ENCODE peak calls at places on chromosomes 3 and 15, in eight cellular contexts. X, A, E, O, M, P, C and W are unnamed samples.

GRCh38 chr3:182704926-182705325 is 88.4 kb upstream of the ATP11B start:
- DNase-seq in X (no peak), A (no peak), E (no peak), O (no peak), M (no peak), P (no peak), C (no peak), W (no peak)

GRCh38 chr3:102756706-102757105 is 321.9 kb downstream of the ZPLD1 start:
- DNase-seq in X (no peak), A (no peak), E (no peak), O (no peak), M (no peak), P (no peak), C (no peak), W (no peak)

GRCh38 chr3:126746395-126747177 is 42.5 kb downstream of the CHCHD6 start:
- DNase-seq in X (no peak), A (peak), E (no peak), O (peak), M (peak), P (peak), C (peak), W (peak)

GRCh38 chr3:50550079-50550736 is 17.3 kb downstream of the C3orf18 start:
- DNase-seq in X (peak), A (peak), E (peak), O (no peak), M (no peak), P (peak), C (peak), W (peak)

GRCh38 chr3:38564631-38565338 is 68.6 kb downstream of the EXOG start:
- DNase-seq in X (no peak), A (no peak), E (peak), O (no peak), M (no peak), P (no peak), C (no peak), W (no peak)

GRCh38 chr3:40504636-40505430 is 1.0 kb upstream of the ZNF620 start:
- DNase-seq in X (no peak), A (peak), E (no peak), O (peak), M (peak), P (peak), C (no peak), W (peak)

GRCh38 chr3:155656466-155656865 is 88.4 kb downstream of the PLCH1 start:
- DNase-seq in X (no peak), A (no peak), E (no peak), O (no peak), M (no peak), P (no peak), C (no peak), W (no peak)

GRCh38 chr3:177468816-177469590 is 271.7 kb upstream of the TBL1XR1 start:
- DNase-seq in X (no peak), A (no peak), E (no peak), O (no peak), M (no peak), P (peak), C (no peak), W (peak)

GRCh38 chr3:39226106-39226741 is 33.8 kb upstream of the XIRP1 start:
- DNase-seq in X (no peak), A (no peak), E (no peak), O (no peak), M (no peak), P (no peak), C (no peak), W (no peak)

GRCh38 chr15:92914768-92915221 is 14.7 kb downstream of the CHD2 start:
- DNase-seq in X (no peak), A (no peak), E (no peak), O (no peak), M (no peak), P (no peak), C (no peak), W (no peak)

GRCh38 chr3:117600666-117601065 is 891.1 kb downstream of the TUSC7 start:
- DNase-seq in X (no peak), A (no peak), E (no peak), O (no peak), M (no peak), P (no peak), C (no peak), W (no peak)

GRCh38 chr15:44328135-44328534 is 39.6 kb downstream of the GOLM2 start:
- DNase-seq in X (no peak), A (no peak), E (no peak), O (no peak), M (no peak), P (no peak), C (no peak), W (no peak)

GRCh38 chr15:38084289-38084688 is 149.8 kb downstream of the TMCO5A start:
- DNase-seq in X (no peak), A (no peak), E (no peak), O (no peak), M (peak), P (peak), C (no peak), W (no peak)

GRCh38 chr3:62727981-62728380 is 147.2 kb downstream of the CADPS start:
- DNase-seq in X (no peak), A (no peak), E (no peak), O (no peak), M (no peak), P (no peak), C (no peak), W (no peak)

GRCh38 chr3:55690746-55691540 is 203.8 kb upstream of the WNT5A start:
- DNase-seq in X (no peak), A (no peak), E (no peak), O (no peak), M (no peak), P (no peak), C (no peak), W (no peak)

GRCh38 chr15:101727186-101727585 is 2.9 kb upstream of the TARS3 start:
- DNase-seq in X (no peak), A (no peak), E (no peak), O (no peak), M (no peak), P (no peak), C (no peak), W (no peak)

GRCh38 chr15:101723161-101723873 is 956 bp downstream of the TARS3 start:
- DNase-seq in X (no peak), A (no peak), E (no peak), O (no peak), M (peak), P (peak), C (no peak), W (peak)

GRCh38 chr15:101723874-101724674 is at the start of gene TARS3:
- DNase-seq in X (peak), A (peak), E (peak), O (peak), M (peak), P (peak), C (peak), W (peak)

GRCh38 chr15:101725073-101725472 is 800 bp upstream of the TARS3 start:
- DNase-seq in X (no peak), A (no peak), E (no peak), O (no peak), M (no peak), P (no peak), C (no peak), W (no peak)

GRCh38 chr15:101724675-101725005 is 367 bp upstream of the TARS3 start:
- DNase-seq in X (no peak), A (no peak), E (no peak), O (no peak), M (no peak), P (no peak), C (no peak), W (no peak)
- H3K4me3 ChIP-seq in X (peak), A (no peak), E (peak), O (peak), M (no peak), P (peak), C (peak), W (no peak)

DNA sequence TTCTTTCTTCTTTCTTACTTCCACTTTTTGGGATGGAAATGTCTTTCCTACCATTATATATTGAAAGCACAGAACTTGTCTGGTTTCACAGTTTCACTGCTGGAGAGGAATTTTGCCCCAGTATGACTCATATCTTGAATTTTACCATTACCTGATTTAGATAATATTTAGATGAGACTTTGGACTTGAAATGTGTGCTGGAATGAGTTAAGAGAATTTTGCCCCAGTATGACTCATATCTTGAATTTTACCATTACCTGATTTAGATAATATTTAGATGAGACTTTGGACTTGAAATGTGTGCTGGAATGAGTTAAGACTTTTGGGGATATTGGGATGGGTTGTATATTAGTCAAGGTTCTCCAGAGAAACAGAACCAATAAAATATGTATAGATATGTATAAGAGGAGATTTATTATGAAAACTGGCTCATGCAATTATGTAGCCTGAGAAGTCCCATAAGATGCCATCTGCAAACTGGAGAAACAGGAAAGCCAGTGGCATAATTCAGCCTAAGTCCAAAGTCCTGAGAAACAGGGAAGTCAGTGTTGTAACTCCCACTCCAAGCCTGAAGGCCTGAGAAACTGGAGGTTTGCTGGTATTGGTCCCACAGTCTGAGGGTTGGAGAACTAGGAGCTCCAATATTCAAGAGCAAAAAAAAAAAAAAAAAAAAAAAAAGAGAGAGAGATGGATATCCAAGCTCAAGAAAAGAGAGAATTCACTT is 1029.2 kb downstream of the EPHA3 start:
- DNase-seq in X (no peak), A (no peak), E (no peak), O (no peak), M (no peak), P (no peak), C (peak), W (no peak)
- TF ChIP-seq CTCF in X (no peak), A (no peak), E (no peak), O (no peak), M (no peak), P (no peak), C (no peak), W (no peak)

DNA sequence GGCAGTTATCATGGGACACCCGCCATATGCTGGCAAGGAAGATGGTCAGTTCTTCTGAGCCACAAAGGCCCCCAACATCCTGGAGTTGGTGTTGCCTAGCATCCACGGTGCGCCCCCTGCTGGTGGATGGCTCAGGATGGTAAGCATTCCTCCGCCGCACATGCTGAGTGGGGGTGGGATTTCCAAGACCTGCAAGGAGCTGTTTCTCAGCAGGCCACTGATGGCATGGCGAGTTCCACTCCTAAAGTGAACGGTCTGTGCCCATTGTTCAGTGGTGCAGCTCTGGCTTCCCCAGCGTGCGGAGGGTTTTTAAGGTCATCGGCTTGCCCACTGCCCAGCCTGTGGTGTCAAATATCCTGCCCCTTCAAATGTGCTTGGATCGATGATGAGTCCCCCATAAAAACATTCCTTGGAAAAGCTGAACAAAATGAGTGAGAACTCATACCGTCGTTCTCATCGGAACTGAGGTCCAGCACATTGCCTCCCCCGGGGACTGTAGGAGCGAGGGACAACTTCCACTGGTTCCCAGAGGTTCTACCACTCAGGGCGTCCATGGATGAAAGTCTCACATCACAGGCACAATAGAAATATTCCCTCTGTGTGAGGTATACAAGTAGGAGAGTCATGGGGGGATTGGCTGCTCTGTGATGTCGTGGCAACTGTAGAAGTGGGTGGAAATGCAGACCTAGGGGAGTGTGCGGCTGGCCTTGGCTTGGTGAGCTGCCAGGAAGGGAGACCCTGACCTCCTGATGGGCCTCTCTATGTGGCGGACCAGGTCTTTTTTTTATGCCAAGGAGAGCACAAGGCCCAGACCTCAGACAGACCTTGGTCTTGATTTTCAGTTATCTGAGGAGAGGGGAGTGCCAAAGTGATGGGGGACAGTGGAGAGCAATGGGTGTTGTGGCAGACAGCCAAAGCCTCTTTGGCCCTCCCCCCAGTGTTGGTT is 102.0 kb downstream of the SNRPN start:
- DNase-seq in X (peak), A (no peak), E (no peak), O (no peak), M (no peak), P (no peak), C (no peak), W (no peak)
- H3K4me3 ChIP-seq in X (no peak), A (no peak), E (no peak), O (no peak), M (no peak), P (no peak), C (no peak), W (no peak)

DNA sequence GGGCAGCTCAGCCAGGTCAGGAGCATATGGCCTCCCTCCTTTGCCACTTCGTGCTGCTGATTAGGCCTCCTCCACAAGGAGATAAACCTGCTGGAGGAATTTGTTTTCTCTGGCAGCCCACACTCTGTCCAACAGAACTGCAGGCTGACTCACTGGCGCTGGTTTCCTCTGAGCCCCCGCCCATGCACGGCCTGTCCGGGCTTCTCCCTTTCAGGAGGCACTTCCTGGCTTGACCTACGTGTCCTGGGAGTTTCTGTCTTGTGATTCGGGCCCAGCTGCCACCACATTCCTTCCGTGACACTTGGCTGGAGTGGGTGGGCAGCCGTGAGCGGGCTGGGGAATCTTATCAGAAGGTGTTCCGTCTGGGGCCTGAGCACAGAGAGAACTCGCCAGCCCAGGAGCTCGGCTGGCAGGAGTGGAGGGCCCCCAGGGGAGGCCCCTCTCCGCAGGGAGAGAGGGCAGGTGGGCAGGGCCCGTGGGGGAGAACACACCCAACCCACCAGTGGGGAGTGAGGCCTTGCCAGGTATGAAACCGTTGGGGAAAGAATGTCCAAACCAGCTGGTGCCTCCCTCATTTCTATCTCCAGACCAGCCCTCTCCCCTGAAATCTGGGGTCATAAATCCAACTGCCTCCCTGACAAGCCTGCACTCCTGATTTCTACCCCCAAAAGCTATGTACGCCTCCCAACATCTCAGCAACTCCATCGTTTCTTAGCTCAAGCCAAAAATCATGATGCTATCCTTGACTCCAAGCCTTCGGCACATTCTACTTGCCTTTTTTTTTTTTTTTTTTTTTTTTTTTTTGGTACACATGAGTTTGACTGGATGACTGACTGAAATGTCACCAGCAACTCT is 110.6 kb upstream of the MEF2A start:
- DNase-seq in X (peak), A (peak), E (peak), O (peak), M (peak), P (peak), C (no peak), W (peak)
- TF ChIP-seq CTCF in X (no peak), A (no peak), E (no peak), O (no peak), M (no peak), P (no peak), C (no peak), W (no peak)

GRCh38 chr3:129001101-129001816 is at the start of gene EFCC1:
- DNase-seq in X (peak), A (peak), E (peak), O (peak), M (no peak), P (no peak), C (no peak), W (peak)

GRCh38 chr3:129002573-129003569 is 1.8 kb downstream of the EFCC1 start:
- DNase-seq in X (no peak), A (no peak), E (peak), O (no peak), M (no peak), P (no peak), C (no peak), W (no peak)

GRCh38 chr3:129001817-129002572 is 891 bp downstream of the EFCC1 start:
- DNase-seq in X (no peak), A (no peak), E (no peak), O (no peak), M (no peak), P (no peak), C (no peak), W (no peak)

GRCh38 chr3:128999104-128999503 is 2.0 kb upstream of the EFCC1 start:
- DNase-seq in X (no peak), A (no peak), E (no peak), O (no peak), M (no peak), P (no peak), C (peak), W (no peak)

DNA sequence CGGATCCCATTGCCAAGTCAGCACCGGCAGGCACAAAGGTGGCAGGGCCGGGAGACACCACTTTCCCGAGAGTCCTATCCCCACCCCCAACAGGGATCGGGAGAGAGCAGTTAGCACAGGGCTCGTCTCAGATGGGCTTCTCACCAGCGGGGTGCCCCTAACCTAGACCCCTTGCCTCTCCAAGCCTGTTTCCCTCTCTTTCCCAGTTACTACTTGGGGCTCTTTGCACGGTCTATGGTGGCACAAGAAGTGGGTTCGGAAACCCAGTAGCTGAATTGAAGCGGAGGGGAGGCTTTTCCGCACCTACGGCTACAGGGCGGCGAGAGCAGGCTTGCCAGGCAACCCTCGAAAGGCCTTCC is 383 bp upstream of the EFCC1 start:
- DNase-seq in X (no peak), A (no peak), E (no peak), O (no peak), M (no peak), P (no peak), C (no peak), W (no peak)
- H3K4me3 ChIP-seq in X (peak), A (peak), E (peak), O (peak), M (peak), P (peak), C (no peak), W (peak)

GRCh38 chr15:89243691-89244511 is at the start of gene FANCI:
- DNase-seq in X (peak), A (peak), E (peak), O (peak), M (peak), P (peak), C (peak), W (peak)
- TF ChIP-seq CTCF in X (peak), A (peak), E (peak), O (peak), M (peak), P (peak), C (peak), W (peak)

GRCh38 chr3:29285356-29286070 is 4.6 kb downstream of the RBMS3 start:
- DNase-seq in X (no peak), A (peak), E (no peak), O (no peak), M (no peak), P (no peak), C (no peak), W (peak)
- H3K4me3 ChIP-seq in X (peak), A (peak), E (peak), O (peak), M (peak), P (peak), C (no peak), W (peak)

DNA sequence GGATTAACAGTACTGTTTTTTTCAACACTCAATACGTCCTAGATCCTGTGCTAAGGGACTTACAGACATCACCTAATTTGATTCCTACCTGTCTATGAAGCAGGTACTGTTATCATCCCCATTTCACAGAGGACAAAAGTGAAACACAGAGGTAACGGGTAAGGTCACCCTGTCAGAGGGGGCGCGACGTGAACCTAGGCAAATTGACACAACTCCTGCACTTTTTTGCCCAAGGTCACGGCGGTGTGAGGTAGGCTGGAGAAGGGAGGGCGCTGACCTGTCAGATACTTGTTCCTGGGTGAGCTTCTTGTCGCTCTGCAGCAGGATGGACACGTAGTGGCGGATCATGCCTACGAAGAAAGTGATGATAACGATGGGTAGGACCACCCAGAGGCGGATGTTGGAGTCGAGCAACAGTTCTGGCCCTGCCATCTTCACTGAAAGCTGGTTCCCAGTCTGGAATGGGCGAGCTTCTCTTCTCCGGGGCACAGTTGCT is 363 bp downstream of the EMC3 start:
- DNase-seq in X (no peak), A (no peak), E (no peak), O (no peak), M (no peak), P (peak), C (no peak), W (no peak)
- TF ChIP-seq CTCF in X (no peak), A (no peak), E (no peak), O (no peak), M (no peak), P (no peak), C (no peak), W (no peak)